ENCODE peak calls at places on chromosome 6, in four cellular contexts. X, P, W and C are unnamed samples.

GRCh38 chr6:170083236-170084051 is 207.4 kb downstream of the DLL1 start:
- DNase-seq in X (no peak), P (no peak), W (no peak), C (no peak)

GRCh38 chr6:41200296-41200900 is 551 bp downstream of the TREML2 start:
- DNase-seq in X (no peak), P (no peak), W (peak; percentile 58), C (no peak)

GRCh38 chr6:29011276-29011734 is 6.2 kb upstream of the ZNF311 start:
- DNase-seq in X (no peak), P (peak; percentile 72), W (no peak), C (peak; percentile 84)

GRCh38 chr6:2531426-2532208 is 219.1 kb downstream of the MYLK4 start:
- DNase-seq in X (no peak), P (no peak), W (no peak), C (no peak)

GRCh38 chr6:2038096-2038495 is 207.3 kb downstream of the GMDS start:
- DNase-seq in X (no peak), P (peak; percentile 59), W (no peak), C (no peak)

GRCh38 chr6:116975600-116975999 is 98.6 kb downstream of the RFX6 start:
- DNase-seq in X (no peak), P (no peak), W (no peak), C (no peak)

GRCh38 chr6:128520436-128521301 is at the start of gene PTPRK:
- DNase-seq in X (peak; percentile 90), P (peak; percentile 82), W (no peak), C (peak; percentile 22)

GRCh38 chr6:28488916-28489365 is 26.7 kb downstream of the GPX6 start:
- DNase-seq in X (peak; percentile 82), P (peak; percentile 24), W (peak; percentile 66), C (peak; percentile 92)

GRCh38 chr6:121879149-121879548 is 443.7 kb downstream of the GJA1 start:
- DNase-seq in X (no peak), P (no peak), W (no peak), C (no peak)

GRCh38 chr6:5072440-5072839 is 12.7 kb upstream of the PPP1R3G start:
- DNase-seq in X (no peak), P (no peak), W (no peak), C (no peak)

GRCh38 chr6:14658909-14659561 is 541.5 kb downstream of the CD83 start:
- DNase-seq in X (no peak), P (no peak), W (no peak), C (no peak)

GRCh38 chr6:36599791-36600209 is 5.6 kb downstream of the SRSF3 start:
- DNase-seq in X (no peak), P (peak; percentile 51), W (no peak), C (peak; percentile 67)

GRCh38 chr6:110628330-110628729 is 151.9 kb upstream of the SLC22A16 start:
- DNase-seq in X (no peak), P (no peak), W (no peak), C (no peak)

GRCh38 chr6:27144740-27145079 is 102.8 kb upstream of the PRSS16 start:
- DNase-seq in X (no peak), P (no peak), W (no peak), C (no peak)

GRCh38 chr6:126050795-126051194 is 64.5 kb downstream of the TRMT11 start:
- DNase-seq in X (no peak), P (no peak), W (no peak), C (no peak)

GRCh38 chr6:3798211-3798909 is 46.8 kb upstream of the PXDC1 start:
- DNase-seq in X (no peak), P (no peak), W (no peak), C (no peak)

GRCh38 chr6:24856954-24857670 is 58.4 kb upstream of the ARMH2 start:
- DNase-seq in X (no peak), P (no peak), W (no peak), C (no peak)

GRCh38 chr6:167210375-167211295 is 52.9 kb upstream of the GPR31 start:
- DNase-seq in X (peak; percentile 97), P (peak; percentile 53), W (no peak), C (no peak)

GRCh38 chr6:162728177-162728571 is 400 bp downstream of the PACRG start:
- DNase-seq in X (no peak), P (no peak), W (no peak), C (no peak)

GRCh38 chr6:137709424-137710281 is 157.4 kb upstream of the TNFAIP3 start:
- DNase-seq in X (no peak), P (no peak), W (no peak), C (no peak)

GRCh38 chr6:144119376-144119775 is 24.0 kb upstream of the SF3B5 start:
- DNase-seq in X (no peak), P (no peak), W (no peak), C (no peak)

GRCh38 chr6:155645328-155645727 is 189.7 kb upstream of the NOX3 start:
- DNase-seq in X (no peak), P (no peak), W (no peak), C (no peak)

GRCh38 chr6:68126089-68126749 is 508.9 kb upstream of the ADGRB3 start:
- DNase-seq in X (no peak), P (no peak), W (peak; percentile 26), C (no peak)

GRCh38 chr6:111484655-111484974 is 1.6 kb upstream of the REV3L start:
- DNase-seq in X (peak; percentile 29), P (no peak), W (no peak), C (no peak)

GRCh38 chr6:159169557-159170332 is 545 bp downstream of the FNDC1 start:
- DNase-seq in X (no peak), P (peak; percentile 47), W (no peak), C (no peak)

GRCh38 chr6:7649037-7649810 is 59.2 kb downstream of the SNRNP48 start:
- DNase-seq in X (no peak), P (no peak), W (peak; percentile 3), C (no peak)

GRCh38 chr6:155528982-155529453 is 73.4 kb upstream of the NOX3 start:
- DNase-seq in X (peak; percentile 95), P (no peak), W (no peak), C (no peak)

GRCh38 chr6:128062882-128063603 is 162.2 kb upstream of the THEMIS start:
- DNase-seq in X (peak; percentile 98), P (no peak), W (no peak), C (no peak)

GRCh38 chr6:126033696-126034095 is 47.4 kb downstream of the TRMT11 start:
- DNase-seq in X (peak; percentile 68), P (peak; percentile 41), W (no peak), C (peak; percentile 61)

GRCh38 chr6:3777695-3778461 is 26.4 kb upstream of the PXDC1 start:
- DNase-seq in X (no peak), P (no peak), W (no peak), C (no peak)

GRCh38 chr6:109718991-109719390 is 27.9 kb downstream of the FIG4 start:
- DNase-seq in X (no peak), P (no peak), W (no peak), C (no peak)

GRCh38 chr6:52643158-52643557 is 27.8 kb upstream of the TMEM14A start:
- DNase-seq in X (no peak), P (no peak), W (no peak), C (peak; percentile 74)

GRCh38 chr6:2754911-2755310 is 4.2 kb upstream of the MYLK4 start:
- DNase-seq in X (no peak), P (no peak), W (no peak), C (no peak)

GRCh38 chr6:21592953-21593352 is 598 bp upstream of the SOX4 start:
- DNase-seq in X (no peak), P (no peak), W (no peak), C (no peak)

GRCh38 chr6:21595265-21595950 is 1.9 kb downstream of the SOX4 start:
- DNase-seq in X (no peak), P (peak; percentile 34), W (no peak), C (no peak)

GRCh38 chr6:21594427-21595264 is 1.1 kb downstream of the SOX4 start:
- DNase-seq in X (peak; percentile 29), P (peak; percentile 59), W (no peak), C (peak; percentile 20)

GRCh38 chr6:21593412-21593926 is at the start of gene SOX4:
- DNase-seq in X (peak; percentile 92), P (peak; percentile 93), W (peak; percentile 88), C (peak; percentile 45)

DNA sequence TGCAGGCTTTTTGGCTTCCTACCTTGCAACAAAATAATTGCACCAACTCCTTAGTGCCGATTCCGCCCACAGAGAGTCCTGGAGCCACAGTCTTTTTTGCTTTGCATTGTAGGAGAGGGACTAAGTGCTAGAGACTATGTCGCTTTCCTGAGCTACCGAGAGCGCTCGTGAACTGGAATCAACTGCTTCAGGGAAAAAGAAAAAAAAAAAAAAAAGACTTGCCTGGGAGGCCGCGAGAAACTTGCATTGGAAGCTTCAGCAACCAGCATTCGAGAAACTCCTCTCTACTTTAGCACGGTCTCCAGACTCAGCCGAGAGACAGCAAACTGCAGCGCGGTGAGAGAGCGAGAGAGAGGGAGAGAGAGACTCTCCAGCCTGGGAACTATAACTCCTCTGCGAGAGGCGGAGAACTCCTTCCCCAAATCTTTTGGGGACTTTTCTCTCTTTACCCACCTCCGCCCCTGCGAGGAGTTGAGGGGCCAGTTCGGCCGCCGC is 423 bp downstream of the SOX4 start:
- DNase-seq in X (peak; percentile 25), P (peak; percentile 41), W (no peak), C (no peak)
- TF ChIP-seq NFIC in X (no peak), P (peak; percentile 1), W (peak; percentile 5), C (no peak)

GRCh38 chr6:151962246-151962846 is 154.9 kb downstream of the ESR1 start:
- DNase-seq in X (peak; percentile 84), P (no peak), W (no peak), C (no peak)
- TF ChIP-seq NFIC in X (no peak), P (no peak), W (no peak), C (no peak)

GRCh38 chr6:131225959-131226358 is 90.7 kb downstream of the AKAP7 start:
- DNase-seq in X (no peak), P (no peak), W (no peak), C (no peak)

GRCh38 chr6:131226465-131226864 is 91.2 kb downstream of the AKAP7 start:
- DNase-seq in X (no peak), P (no peak), W (no peak), C (no peak)

GRCh38 chr6:131231103-131231502 is 95.8 kb downstream of the AKAP7 start:
- DNase-seq in X (no peak), P (no peak), W (no peak), C (no peak)

GRCh38 chr6:131231886-131232285 is 96.6 kb downstream of the AKAP7 start:
- DNase-seq in X (no peak), P (no peak), W (no peak), C (no peak)
- TF ChIP-seq NFIC in X (no peak), P (no peak), W (no peak), C (no peak)

GRCh38 chr6:108673602-108674001 is 112.9 kb downstream of the FOXO3 start:
- DNase-seq in X (peak; percentile 10), P (no peak), W (no peak), C (no peak)
- TF ChIP-seq NFIC in X (no peak), P (no peak), W (no peak), C (no peak)

DNA sequence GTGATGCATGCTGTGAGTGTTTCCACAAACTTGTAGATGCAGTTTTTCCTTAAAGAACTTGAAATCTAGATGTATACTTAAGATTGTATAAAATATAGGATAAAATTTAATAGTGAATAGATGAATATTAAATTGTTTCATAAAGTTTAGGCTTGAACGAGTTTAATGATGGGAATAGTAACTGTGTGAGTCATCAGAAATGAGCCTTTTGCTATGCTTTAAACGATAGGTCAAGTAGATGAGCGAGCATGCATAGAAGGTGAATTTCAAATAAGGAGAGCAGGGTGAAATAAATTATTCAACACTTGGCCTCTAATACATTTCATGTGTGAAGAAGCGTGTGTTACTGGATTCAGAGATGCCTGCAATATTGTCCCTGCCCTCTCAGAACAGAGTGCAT is 74.5 kb upstream of the EYA4 start:
- DNase-seq in X (no peak), P (no peak), W (no peak), C (no peak)
- TF ChIP-seq NFIC in X (no peak), P (no peak), W (no peak), C (no peak)